ENCODE peak calls at places on chromosome 13, in eight cellular contexts. F is activated gamma-delta T cell treated with anti-CD3 and anti-CD28 coated beads, Interleukin-2, amount 50 U/mL, for 16 hours; S is AG10803; P is body of pancreas; V is CD8-positive, alpha-beta T cell; N is mesenteric fat pad; R is nucleus accumbens; O is WERI-Rb-1. Y is an unnamed sample.

GRCh38 chr13:30923423-30923822 is 9.0 kb upstream of the TEX26 start:
- DNase-seq in F (no peak), S (no peak), P (no peak), V (no peak), N (no peak), R (no peak), O (no peak), Y (no peak)

GRCh38 chr13:31890946-31891345 is 140.6 kb upstream of the FRY start:
- DNase-seq in F (no peak), S (peak; percentile 55), P (no peak), V (no peak), N (no peak), R (no peak), O (no peak), Y (no peak)

GRCh38 chr13:112889351-112890290 is 79.4 kb upstream of the MCF2L start:
- DNase-seq in F (no peak), S (no peak), P (no peak), V (no peak), N (no peak), R (no peak), O (no peak), Y (no peak)

GRCh38 chr13:83088858-83089257 is 793.4 kb downstream of the SLITRK1 start:
- DNase-seq in F (no peak), S (no peak), P (no peak), V (no peak), N (no peak), R (no peak), O (no peak), Y (no peak)

GRCh38 chr13:55439450-55439849 is 1701.3 kb upstream of the PRR20A start:
- DNase-seq in F (no peak), S (no peak), P (no peak), V (no peak), N (no peak), R (no peak), O (peak; percentile 6), Y (no peak)

GRCh38 chr13:46405457-46405856 is 18.4 kb upstream of the RUBCNL start:
- DNase-seq in F (no peak), S (no peak), P (no peak), V (no peak), N (no peak), R (no peak), O (no peak), Y (no peak)

GRCh38 chr13:49292742-49293498 is 45.2 kb downstream of the CDADC1 start:
- DNase-seq in F (no peak), S (peak; percentile 36), P (peak; percentile 33), V (no peak), N (no peak), R (peak; percentile 35), O (no peak), Y (no peak)

GRCh38 chr13:109154546-109154945 is 525.1 kb downstream of the MYO16 start:
- DNase-seq in F (no peak), S (peak; percentile 49), P (no peak), V (no peak), N (no peak), R (no peak), O (no peak), Y (no peak)

GRCh38 chr13:43003010-43003409 is 11.0 kb upstream of the EPSTI1 start:
- DNase-seq in F (no peak), S (no peak), P (no peak), V (no peak), N (no peak), R (no peak), O (no peak), Y (no peak)

GRCh38 chr13:27997904-27998522 is 9.5 kb upstream of the URAD start:
- DNase-seq in F (no peak), S (peak; percentile 43), P (peak; percentile 68), V (peak; percentile 11), N (no peak), R (no peak), O (peak; percentile 72), Y (no peak)

GRCh38 chr13:80055804-80056203 is 285.1 kb downstream of the SPRY2 start:
- DNase-seq in F (no peak), S (no peak), P (no peak), V (no peak), N (no peak), R (no peak), O (no peak), Y (no peak)

Y was measured in D721Med.